ENCODE peak calls at places on chromosomes 6 and 20, in eight cellular contexts. W, F, K, J, N, O, V and L are unnamed samples.

GRCh38 chr20:13245250-13245723 is 24.2 kb downstream of the ISM1 start:
- DNase-seq in W (no peak), K (no peak), O (no peak), J (no peak), V (no peak), N (no peak), F (no peak), L (no peak)

GRCh38 chr6:113734886-113735481 is 122.2 kb upstream of the MARCKS start:
- DNase-seq in J (no peak), V (no peak), N (no peak), W (no peak), O (no peak), F (no peak), K (no peak), L (no peak)

GRCh38 chr6:98957440-98957839 is 9.7 kb upstream of the FBXL4 start:
- DNase-seq in W (no peak), V (no peak), J (no peak), F (no peak), N (no peak), O (no peak), K (no peak), L (peak)

GRCh38 chr6:116370717-116371383 is at the start of gene DSE:
- DNase-seq in F (peak), W (no peak), K (peak), J (peak), N (peak), V (peak), O (peak), L (peak)

GRCh38 chr6:150694889-150695288 is 95.2 kb downstream of the PLEKHG1 start:
- DNase-seq in N (no peak), O (no peak), K (no peak), F (no peak), W (no peak), V (no peak), J (no peak), L (no peak)

GRCh38 chr6:159646731-159647130 is 46.3 kb downstream of the SOD2 start:
- DNase-seq in O (no peak), N (no peak), J (no peak), K (no peak), W (no peak), F (no peak), V (no peak), L (no peak)

GRCh38 chr20:34736106-34736505 is 32.0 kb downstream of the TP53INP2 start:
- DNase-seq in J (no peak), N (no peak), O (no peak), K (peak), W (no peak), V (no peak), F (no peak), L (no peak)

GRCh38 chr6:128719786-128720185 is 163.2 kb upstream of the LAMA2 start:
- DNase-seq in O (no peak), N (no peak), F (no peak), K (no peak), J (no peak), V (no peak), W (no peak), L (no peak)

GRCh38 chr6:23656826-23657225 is 469.2 kb upstream of the NRSN1 start:
- DNase-seq in F (no peak), J (no peak), N (no peak), K (no peak), V (no peak), W (no peak), O (no peak), L (no peak)

GRCh38 chr6:127341471-127342202 is 1.8 kb downstream of the ECHDC1 start:
- DNase-seq in J (no peak), K (no peak), N (no peak), O (no peak), F (no peak), W (no peak), V (no peak), L (peak)

GRCh38 chr20:61942526-61942925 is 123.2 kb downstream of the TAF4 start:
- DNase-seq in N (peak), K (no peak), O (no peak), W (no peak), V (no peak), J (no peak), F (no peak), L (no peak)

GRCh38 chr6:137677714-137678113 is 183.5 kb upstream of the OLIG3 start:
- DNase-seq in J (no peak), O (no peak), N (no peak), W (no peak), F (no peak), K (no peak), V (no peak), L (no peak)